ENCODE peak calls at places on chromosomes 5 and 9, in six cellular contexts. N, V, P, O, Q and R are unnamed samples.

GRCh38 chr9:137705443-137705863 is 86.6 kb downstream of the EHMT1 start:
- DNase-seq in N (no peak), V (no peak), P (no peak), O (no peak), Q (no peak), R (peak; percentile 21)

GRCh38 chr5:160703547-160704189 is 148.3 kb downstream of the ATP10B start:
- DNase-seq in N (no peak), V (no peak), P (no peak), O (no peak), Q (no peak), R (no peak)

GRCh38 chr5:141634720-141635119 is 1.9 kb downstream of the HDAC3 start:
- DNase-seq in N (no peak), V (no peak), P (no peak), O (no peak), Q (no peak), R (no peak)

GRCh38 chr5:58898538-58898937 is 315.7 kb downstream of the RAB3C start:
- DNase-seq in N (no peak), V (no peak), P (no peak), O (no peak), Q (no peak), R (no peak)

GRCh38 chr5:105259581-105260217 is 1697.1 kb upstream of the NUDT12 start:
- DNase-seq in N (no peak), V (no peak), P (no peak), O (no peak), Q (no peak), R (no peak)

GRCh38 chr5:124628721-124629596 is 117.5 kb downstream of the ZNF608 start:
- DNase-seq in N (peak; percentile 82), V (no peak), P (peak; percentile 70), O (peak; percentile 94), Q (no peak), R (no peak)

GRCh38 chr5:4095918-4096630 is 500.4 kb downstream of the IRX1 start:
- DNase-seq in N (no peak), V (no peak), P (no peak), O (no peak), Q (no peak), R (no peak)

GRCh38 chr5:67518227-67518626 is 321.6 kb upstream of the CD180 start:
- DNase-seq in N (no peak), V (no peak), P (no peak), O (no peak), Q (no peak), R (no peak)

GRCh38 chr5:172175263-172175719 is 12.7 kb downstream of the STK10 start:
- DNase-seq in N (no peak), V (peak; percentile 83), P (peak; percentile 74), O (no peak), Q (peak; percentile 67), R (peak; percentile 32)

GRCh38 chr5:68315679-68316271 is 100.2 kb downstream of the PIK3R1 start:
- DNase-seq in N (no peak), V (no peak), P (no peak), O (no peak), Q (no peak), R (no peak)

GRCh38 chr5:106759581-106759980 is 911.2 kb downstream of the EFNA5 start:
- DNase-seq in N (no peak), V (peak; percentile 70), P (no peak), O (no peak), Q (no peak), R (peak; percentile 59)

GRCh38 chr5:151873701-151874100 is 51.0 kb downstream of the GLRA1 start:
- DNase-seq in N (no peak), V (no peak), P (no peak), O (no peak), Q (no peak), R (no peak)

GRCh38 chr9:134365791-134366222 is 39.6 kb downstream of the RXRA start:
- DNase-seq in N (peak; percentile 74), V (no peak), P (peak; percentile 96), O (no peak), Q (peak; percentile 85), R (no peak)

GRCh38 chr5:96729156-96729555 is 67.0 kb downstream of the CAST start:
- DNase-seq in N (no peak), V (no peak), P (no peak), O (no peak), Q (no peak), R (no peak)
- TF ChIP-seq CTCF in N (peak; percentile 44), V (peak; percentile 19), P (no peak), O (peak; percentile 24), Q (peak; percentile 35), R (no peak)

GRCh38 chr5:2801602-2802525 is 50.4 kb upstream of the IRX2 start:
- DNase-seq in N (no peak), V (no peak), P (no peak), O (no peak), Q (no peak), R (no peak)
- TF ChIP-seq CTCF in N (no peak), V (no peak), P (no peak), O (no peak), Q (no peak), R (no peak)

GRCh38 chr9:70228098-70228497 is 30.7 kb upstream of the SMC5 start:
- DNase-seq in N (no peak), V (no peak), P (no peak), O (no peak), Q (no peak), R (no peak)

GRCh38 chr9:70229026-70229425 is 29.8 kb upstream of the SMC5 start:
- DNase-seq in N (peak; percentile 61), V (no peak), P (no peak), O (no peak), Q (peak; percentile 48), R (peak; percentile 42)

GRCh38 chr9:70232476-70232875 is 26.3 kb upstream of the SMC5 start:
- DNase-seq in N (no peak), V (no peak), P (no peak), O (no peak), Q (no peak), R (peak; percentile 76)

DNA sequence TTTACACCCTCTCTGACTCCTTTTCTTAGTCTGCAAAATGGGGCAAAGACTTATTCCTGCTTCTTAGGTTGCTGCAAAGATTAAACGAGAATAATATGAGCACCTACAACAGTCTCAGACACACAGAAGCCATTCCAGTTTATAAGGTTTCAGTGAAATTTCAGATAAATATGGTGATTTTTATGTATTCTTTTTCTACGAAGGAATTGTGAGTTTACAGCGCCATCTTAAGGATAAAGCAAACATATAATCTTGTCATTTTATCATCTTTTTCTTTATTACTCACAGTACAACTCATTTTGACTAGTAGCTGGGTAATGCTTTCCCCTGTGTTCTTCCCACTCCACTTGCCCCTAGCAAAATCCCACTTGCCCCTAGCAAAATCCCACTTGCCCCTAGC is 29.2 kb upstream of the SMC5 start:
- DNase-seq in N (no peak), V (no peak), P (no peak), O (no peak), Q (no peak), R (no peak)
- TF ChIP-seq CTCF in N (peak; percentile 49), V (no peak), P (no peak), O (no peak), Q (no peak), R (peak; percentile 53)

DNA sequence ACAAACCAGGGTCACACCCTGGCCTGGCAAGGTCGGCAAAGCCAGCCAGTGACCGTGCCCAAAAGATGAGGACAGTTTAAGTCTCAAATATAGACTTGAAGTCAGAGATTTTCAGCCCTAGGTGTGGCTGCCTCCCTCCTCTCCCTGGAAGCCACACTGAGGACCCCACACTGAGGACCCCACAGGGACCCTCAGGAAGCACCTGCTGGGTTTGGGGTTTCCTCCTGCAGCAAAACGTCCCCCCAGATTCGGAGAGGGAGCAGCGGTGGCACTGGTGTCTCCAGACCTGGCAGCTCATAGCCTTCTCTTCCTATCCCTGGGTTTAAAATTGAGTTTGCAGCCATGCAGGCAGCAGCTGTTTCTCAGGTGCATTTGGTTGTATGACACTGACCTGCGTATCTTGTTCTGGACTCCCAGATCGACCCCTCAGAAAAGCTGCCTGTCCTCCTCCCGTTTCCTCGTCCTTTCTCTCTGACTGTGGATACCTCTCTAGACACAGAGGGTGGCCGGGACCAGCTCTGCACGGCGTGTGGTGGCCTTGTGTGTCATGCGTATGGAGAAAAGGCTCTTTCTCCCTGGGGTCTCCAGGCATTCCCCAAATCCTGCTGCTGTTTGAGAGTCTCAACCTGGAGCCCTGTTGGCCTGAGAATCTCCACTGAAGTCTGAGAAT is 36.6 kb downstream of the MRPL36 start:
- DNase-seq in N (no peak), V (peak; percentile 32), P (peak; percentile 50), O (peak; percentile 31), Q (peak; percentile 23), R (no peak)
- TF ChIP-seq CTCF in N (no peak), V (no peak), P (no peak), O (no peak), Q (no peak), R (no peak)